ENCODE peak calls at places on chromosomes 2 and 18, in nine cellular contexts. F, R, D, X, K, W, C, O and E are unnamed samples.

GRCh38 chr18:62728254-62728653 is 12.9 kb downstream of the PHLPP1 start:
- DNase-seq in D (no peak), F (no peak), X (no peak), O (no peak), R (no peak), C (no peak), K (no peak), W (no peak), E (no peak)

GRCh38 chr2:235498556-235499305 is 4.9 kb downstream of the AGAP1 start:
- DNase-seq in F (no peak), R (peak), X (no peak), D (no peak), K (no peak), C (no peak), W (no peak), O (peak), E (no peak)

GRCh38 chr2:62309465-62310091 is 113.7 kb downstream of the B3GNT2 start:
- DNase-seq in D (no peak), W (no peak), K (no peak), O (peak), X (peak), R (no peak), C (peak), F (no peak), E (peak)

GRCh38 chr2:45614330-45614729 is 3.3 kb upstream of the SRBD1 start:
- DNase-seq in C (no peak), O (no peak), X (no peak), K (no peak), F (no peak), D (no peak), R (no peak), W (no peak), E (no peak)

GRCh38 chr18:77223221-77223639 is 26.4 kb upstream of the GALR1 start:
- DNase-seq in X (no peak), O (peak), F (no peak), K (no peak), D (no peak), C (no peak), W (no peak), R (no peak), E (no peak)

GRCh38 chr2:66301767-66302140 is 133.2 kb upstream of the MEIS1 start:
- DNase-seq in F (no peak), W (no peak), D (no peak), X (no peak), K (no peak), C (no peak), O (no peak), R (no peak), E (no peak)

GRCh38 chr2:43605079-43605655 is 9.3 kb upstream of the THADA start:
- DNase-seq in F (peak), O (peak), W (peak), X (peak), D (no peak), R (no peak), K (peak), C (peak), E (peak)

GRCh38 chr2:239465017-239466001 is 64.5 kb upstream of the HDAC4 start:
- DNase-seq in F (peak), O (no peak), C (no peak), K (peak), R (peak), W (peak), X (no peak), D (peak), E (no peak)

GRCh38 chr18:32670727-32671126 is 102.1 kb downstream of the KLHL14 start:
- DNase-seq in F (no peak), X (no peak), W (no peak), R (no peak), O (no peak), C (no peak), K (no peak), D (no peak), E (no peak)

GRCh38 chr2:17877811-17878221 is 651 bp upstream of the KCNS3 start:
- DNase-seq in K (no peak), R (peak), X (peak), D (peak), W (no peak), O (peak), C (peak), F (no peak), E (no peak)

GRCh38 chr2:166233244-166233643 is 105.4 kb upstream of the SCN1A start:
- DNase-seq in K (no peak), R (no peak), X (no peak), W (no peak), D (no peak), F (no peak), O (no peak), C (no peak), E (no peak)

GRCh38 chr2:76193098-76193497 is 482.4 kb upstream of the GCFC2 start:
- DNase-seq in X (no peak), W (no peak), C (no peak), R (no peak), F (peak), O (no peak), D (no peak), K (no peak), E (no peak)

GRCh38 chr2:175431054-175431780 is 249.7 kb upstream of the ATP5MC3 start:
- DNase-seq in W (peak), C (no peak), X (no peak), R (no peak), F (no peak), D (no peak), O (no peak), K (peak), E (no peak)

GRCh38 chr2:66813976-66814375 is 379.1 kb downstream of the MEIS1 start:
- DNase-seq in K (no peak), R (no peak), X (no peak), D (no peak), F (no peak), O (no peak), W (no peak), C (no peak), E (no peak)

GRCh38 chr2:108145551-108145950 is 94.2 kb upstream of the SULT1C3 start:
- DNase-seq in D (no peak), F (no peak), R (no peak), O (no peak), X (no peak), K (no peak), C (no peak), W (no peak), E (no peak)

GRCh38 chr2:174595415-174595814 is 2.2 kb downstream of the WIPF1 start:
- DNase-seq in O (no peak), K (no peak), D (no peak), C (no peak), F (no peak), R (no peak), W (no peak), X (peak), E (no peak)

GRCh38 chr2:102141011-102141914 is 1.3 kb upstream of the IL1R1 start:
- DNase-seq in C (peak), X (no peak), W (no peak), O (peak), R (no peak), D (no peak), F (no peak), K (no peak), E (no peak)

GRCh38 chr2:111041398-111042202 is 79.1 kb upstream of the BCL2L11 start:
- DNase-seq in O (no peak), C (no peak), K (no peak), R (no peak), X (no peak), D (no peak), W (no peak), F (no peak), E (no peak)

GRCh38 chr2:202634556-202635440 is at the start of gene FAM117B:
- DNase-seq in X (peak), R (peak), W (peak), D (peak), C (peak), O (peak), K (peak), F (peak), E (peak)

GRCh38 chr2:70523996-70524965 is 29.3 kb downstream of the TGFA start:
- DNase-seq in F (peak), O (peak), R (peak), C (peak), D (peak), W (no peak), X (peak), K (no peak), E (no peak)

GRCh38 chr18:26416652-26417150 is 131.7 kb downstream of the KCTD1 start:
- DNase-seq in R (no peak), K (no peak), W (no peak), X (no peak), O (no peak), F (no peak), D (no peak), C (no peak), E (no peak)

GRCh38 chr18:3457261-3457724 is 7.3 kb downstream of the TGIF1 start:
- DNase-seq in X (no peak), F (no peak), W (no peak), C (no peak), D (no peak), O (no peak), R (no peak), K (no peak), E (no peak)

GRCh38 chr2:240353944-240354343 is 81.5 kb upstream of the GPC1 start:
- DNase-seq in X (no peak), O (no peak), C (no peak), R (no peak), W (no peak), K (no peak), F (no peak), D (peak), E (no peak)

GRCh38 chr2:199979841-199980628 is 24.7 kb downstream of the MAIP1 start:
- DNase-seq in O (peak), F (peak), R (peak), K (peak), W (peak), C (peak), D (peak), X (peak), E (peak)

GRCh38 chr2:231710751-231711676 is 2.7 kb downstream of the PTMA start:
- DNase-seq in X (peak), W (no peak), D (peak), O (no peak), C (peak), F (peak), R (no peak), K (no peak), E (peak)

GRCh38 chr2:11655495-11655894 is 14.5 kb downstream of the NTSR2 start:
- DNase-seq in D (no peak), K (no peak), W (no peak), F (no peak), C (no peak), R (no peak), X (no peak), O (no peak), E (no peak)

GRCh38 chr2:201949036-201950012 is 84.3 kb upstream of the FZD7 start:
- DNase-seq in O (peak), C (no peak), W (no peak), D (no peak), F (no peak), R (no peak), K (no peak), X (no peak), E (no peak)

GRCh38 chr2:41782306-41783158 is 265.3 kb upstream of the PKDCC start:
- DNase-seq in K (peak), X (peak), R (peak), W (no peak), C (peak), O (peak), D (no peak), F (peak), E (peak)

GRCh38 chr18:5879479-5879882 is 15.8 kb downstream of the TMEM200C start:
- DNase-seq in C (peak), F (no peak), R (no peak), X (peak), O (peak), W (no peak), D (no peak), K (peak), E (peak)